ENCODE peak calls at places on chromosome 19, in nine cellular contexts. H, D, W, A, Z, X, M, R and L are unnamed samples.

GRCh38 chr19:47058621-47059020 is 10.2 kb upstream of the TMEM160 start:
- DNase-seq in H (no peak), D (peak), W (no peak), A (no peak), Z (no peak), X (no peak), M (no peak), R (no peak), L (no peak)

GRCh38 chr19:4375164-4375619 is 25.2 kb downstream of the SH3GL1 start:
- DNase-seq in H (peak), D (peak), W (peak), A (peak), Z (no peak), X (peak), M (no peak), R (no peak), L (no peak)

GRCh38 chr19:14555918-14556661 is 15.8 kb downstream of the NDUFB7 start:
- DNase-seq in H (no peak), D (no peak), W (no peak), A (no peak), Z (no peak), X (no peak), M (no peak), R (no peak), L (no peak)

GRCh38 chr19:19149402-19149801 is 11.1 kb upstream of the TMEM161A start:
- DNase-seq in H (no peak), D (no peak), W (no peak), A (no peak), Z (no peak), X (no peak), M (no peak), R (no peak), L (no peak)

GRCh38 chr19:32615569-32615968 is 34.6 kb downstream of the PDCD5 start:
- DNase-seq in H (no peak), D (no peak), W (no peak), A (no peak), Z (no peak), X (no peak), M (no peak), R (no peak), L (no peak)

GRCh38 chr19:33394723-33395560 is 21.4 kb downstream of the CEBPG start:
- DNase-seq in H (no peak), D (no peak), W (no peak), A (peak), Z (no peak), X (no peak), M (no peak), R (no peak), L (no peak)

GRCh38 chr19:54207908-54208783 is 7.5 kb downstream of the RPS9 start:
- DNase-seq in H (peak), D (no peak), W (peak), A (no peak), Z (no peak), X (no peak), M (peak), R (no peak), L (no peak)

GRCh38 chr19:13459351-13459750 is 46.9 kb downstream of the CACNA1A start:
- DNase-seq in H (no peak), D (no peak), W (no peak), A (no peak), Z (no peak), X (no peak), M (no peak), R (no peak), L (no peak)

GRCh38 chr19:54654447-54655321 is 8.1 kb upstream of the LILRB4 start:
- DNase-seq in H (no peak), D (no peak), W (no peak), A (peak), Z (no peak), X (no peak), M (no peak), R (no peak), L (no peak)

GRCh38 chr19:19372656-19373416 is 32.6 kb upstream of the GATAD2A start:
- DNase-seq in H (peak), D (no peak), W (peak), A (no peak), Z (no peak), X (peak), M (no peak), R (no peak), L (no peak)

GRCh38 chr19:13001166-13001501 is 5.9 kb downstream of the NFIX start:
- DNase-seq in H (no peak), D (no peak), W (no peak), A (no peak), Z (no peak), X (no peak), M (no peak), R (no peak), L (no peak)

GRCh38 chr19:19064811-19065745 is 1.3 kb downstream of the SLC25A42 start:
- DNase-seq in H (no peak), D (peak), W (no peak), A (no peak), Z (no peak), X (no peak), M (no peak), R (no peak), L (no peak)

GRCh38 chr19:27966390-27966816 is 1246.5 kb downstream of the UQCRFS1 start:
- DNase-seq in H (no peak), D (no peak), W (no peak), A (no peak), Z (no peak), X (no peak), M (no peak), R (no peak), L (no peak)

GRCh38 chr19:57850553-57851017 is 926 bp downstream of the ZNF587 start:
- DNase-seq in H (no peak), D (no peak), W (no peak), A (peak), Z (no peak), X (no peak), M (no peak), R (no peak), L (peak)

GRCh38 chr19:51694318-51695085 is 1.4 kb downstream of the SPACA6 start:
- DNase-seq in H (no peak), D (no peak), W (no peak), A (no peak), Z (no peak), X (no peak), M (no peak), R (no peak), L (no peak)

GRCh38 chr19:5934779-5935472 is 20.9 kb downstream of the CAPS start:
- DNase-seq in H (peak), D (no peak), W (no peak), A (peak), Z (no peak), X (no peak), M (no peak), R (peak), L (peak)
- H3K4me3 ChIP-seq in H (peak), D (no peak), W (no peak), A (peak), Z (no peak), X (no peak), M (no peak), R (no peak), L (no peak)

GRCh38 chr19:39558623-39559117 is 18.7 kb upstream of the EID2 start:
- DNase-seq in H (no peak), D (no peak), W (no peak), A (no peak), Z (no peak), X (no peak), M (no peak), R (no peak), L (no peak)

GRCh38 chr19:39554701-39555311 is 14.8 kb upstream of the EID2 start:
- DNase-seq in H (no peak), D (no peak), W (no peak), A (no peak), Z (no peak), X (no peak), M (no peak), R (no peak), L (no peak)

GRCh38 chr19:39553082-39553652 is 13.2 kb upstream of the EID2 start:
- DNase-seq in H (no peak), D (no peak), W (no peak), A (no peak), Z (no peak), X (no peak), M (no peak), R (no peak), L (no peak)

GRCh38 chr19:39555883-39556282 is 15.9 kb upstream of the EID2 start:
- DNase-seq in H (no peak), D (no peak), W (no peak), A (no peak), Z (no peak), X (no peak), M (no peak), R (no peak), L (no peak)

GRCh38 chr19:39557791-39558622 is 18.0 kb upstream of the EID2 start:
- DNase-seq in H (no peak), D (peak), W (no peak), A (no peak), Z (no peak), X (no peak), M (no peak), R (no peak), L (no peak)
- H3K4me3 ChIP-seq in H (peak), D (no peak), W (no peak), A (no peak), Z (no peak), X (no peak), M (no peak), R (no peak), L (no peak)

GRCh38 chr19:16571689-16572331 is 405 bp downstream of the SLC35E1 start:
- DNase-seq in H (no peak), D (no peak), W (peak), A (peak), Z (no peak), X (no peak), M (no peak), R (no peak), L (no peak)

GRCh38 chr19:16573296-16573695 is 1.1 kb upstream of the SLC35E1 start:
- DNase-seq in H (no peak), D (no peak), W (no peak), A (no peak), Z (no peak), X (no peak), M (no peak), R (no peak), L (no peak)

GRCh38 chr19:16575282-16575681 is 3.1 kb upstream of the SLC35E1 start:
- DNase-seq in H (no peak), D (no peak), W (no peak), A (no peak), Z (no peak), X (no peak), M (no peak), R (no peak), L (no peak)

GRCh38 chr19:16572332-16573211 is at the start of gene SLC35E1:
- DNase-seq in H (peak), D (peak), W (peak), A (peak), Z (peak), X (peak), M (peak), R (peak), L (peak)

GRCh38 chr19:16573925-16574324 is 1.7 kb upstream of the SLC35E1 start:
- DNase-seq in H (no peak), D (no peak), W (no peak), A (no peak), Z (no peak), X (no peak), M (no peak), R (no peak), L (no peak)
- H3K4me3 ChIP-seq in H (peak), D (peak), W (peak), A (no peak), Z (no peak), X (no peak), M (no peak), R (no peak), L (peak)

GRCh38 chr19:10815969-10816635 is 19.9 kb downstream of the TMED1 start:
- DNase-seq in H (no peak), D (no peak), W (no peak), A (no peak), Z (no peak), X (peak), M (no peak), R (no peak), L (no peak)
- H3K4me3 ChIP-seq in H (peak), D (no peak), W (peak), A (no peak), Z (peak), X (peak), M (no peak), R (peak), L (peak)

GRCh38 chr19:48480476-48481190 is 11.5 kb downstream of the CYTH2 start:
- DNase-seq in H (peak), D (no peak), W (no peak), A (no peak), Z (no peak), X (no peak), M (peak), R (no peak), L (no peak)

GRCh38 chr19:48478339-48479061 is 9.3 kb downstream of the CYTH2 start:
- DNase-seq in H (no peak), D (no peak), W (no peak), A (no peak), Z (no peak), X (no peak), M (no peak), R (no peak), L (no peak)

GRCh38 chr19:48481191-48481500 is 12.0 kb downstream of the CYTH2 start:
- DNase-seq in H (no peak), D (no peak), W (no peak), A (no peak), Z (no peak), X (no peak), M (no peak), R (no peak), L (no peak)

GRCh38 chr19:48479686-48480085 is 10.5 kb downstream of the CYTH2 start:
- DNase-seq in H (no peak), D (no peak), W (no peak), A (no peak), Z (no peak), X (no peak), M (no peak), R (no peak), L (no peak)

GRCh38 chr19:48480151-48480475 is 10.9 kb downstream of the CYTH2 start:
- DNase-seq in H (peak), D (no peak), W (no peak), A (no peak), Z (peak), X (no peak), M (peak), R (no peak), L (no peak)
- H3K4me3 ChIP-seq in H (peak), D (no peak), W (peak), A (no peak), Z (peak), X (no peak), M (peak), R (peak), L (peak)

GRCh38 chr19:45769821-45770191 is 754 bp upstream of the SIX5 start:
- DNase-seq in H (peak), D (no peak), W (peak), A (no peak), Z (no peak), X (peak), M (no peak), R (no peak), L (no peak)

GRCh38 chr19:45772130-45772880 is 3.3 kb upstream of the SIX5 start:
- DNase-seq in H (no peak), D (no peak), W (peak), A (no peak), Z (no peak), X (peak), M (no peak), R (no peak), L (no peak)

GRCh38 chr19:45770192-45771101 is 1.4 kb upstream of the SIX5 start:
- DNase-seq in H (peak), D (peak), W (peak), A (peak), Z (peak), X (peak), M (peak), R (peak), L (peak)

GRCh38 chr19:45772912-45773311 is 3.9 kb upstream of the SIX5 start:
- DNase-seq in H (no peak), D (no peak), W (peak), A (no peak), Z (no peak), X (no peak), M (no peak), R (no peak), L (no peak)

GRCh38 chr19:45771331-45771933 is 2.4 kb upstream of the SIX5 start:
- DNase-seq in H (no peak), D (no peak), W (peak), A (no peak), Z (no peak), X (peak), M (no peak), R (no peak), L (no peak)
- H3K4me3 ChIP-seq in H (no peak), D (no peak), W (peak), A (no peak), Z (peak), X (no peak), M (no peak), R (no peak), L (no peak)